ENCODE peak calls at places on chromosomes 12 and 14, in six cellular contexts. B is aorta; H is left ventricle myocardium inferior; K is PC-3; R is lung; U is CD4-positive, CD25-positive, alpha-beta regulatory T cell. J is an unnamed sample.
A peak's percentile ranks its signal among the peaks of the same experiment; 100 is the strongest.

GRCh38 chr14:36663404-36664321 is 2.0 kb downstream of the PAX9 start:
- DNase-seq in K (peak; percentile 37), R (no peak), U (no peak), B (no peak), H (no peak), J (no peak)

GRCh38 chr12:11773889-11774677 is 124.6 kb downstream of the ETV6 start:
- DNase-seq in B (peak; percentile 81), R (no peak), U (no peak), K (no peak), H (no peak), J (no peak)

GRCh38 chr12:171743-172705 is 41.9 kb downstream of the SLC6A12 start:
- DNase-seq in R (no peak), U (no peak), B (no peak), H (no peak), K (no peak), J (no peak)

GRCh38 chr12:9604288-9604687 is 3.4 kb downstream of the KLRB1 start:
- DNase-seq in B (no peak), H (no peak), K (no peak), R (no peak), U (no peak), J (no peak)

GRCh38 chr12:70664463-70664862 is 27.2 kb upstream of the PTPRB start:
- DNase-seq in U (no peak), B (no peak), H (no peak), K (no peak), R (no peak), J (no peak)

GRCh38 chr14:90508536-90509254 is 111.9 kb downstream of the CALM1 start:
- DNase-seq in U (no peak), K (peak; percentile 70), H (no peak), B (no peak), R (peak; percentile 50), J (no peak)

GRCh38 chr12:74899031-74899829 is 310.4 kb downstream of the KCNC2 start:
- DNase-seq in K (no peak), H (no peak), U (no peak), B (no peak), R (no peak), J (no peak)

GRCh38 chr12:99131761-99132199 is 486.7 kb downstream of the APAF1 start:
- DNase-seq in K (no peak), R (no peak), H (peak; percentile 54), U (no peak), B (peak; percentile 68), J (no peak)

GRCh38 chr12:114018669-114019068 is 52.5 kb upstream of the RBM19 start:
- DNase-seq in U (no peak), B (no peak), K (peak; percentile 82), H (no peak), R (no peak), J (no peak)

GRCh38 chr12:104686196-104686595 is 229.4 kb downstream of the CHST11 start:
- DNase-seq in R (no peak), U (no peak), B (no peak), H (no peak), K (peak; percentile 21), J (no peak)

GRCh38 chr14:74891870-74892269 is 10.2 kb downstream of the DLST start:
- DNase-seq in H (no peak), R (peak; percentile 49), B (no peak), K (no peak), U (no peak), J (no peak)

GRCh38 chr14:26856832-26857508 is 259.1 kb upstream of the NOVA1 start:
- DNase-seq in K (no peak), R (no peak), H (no peak), U (no peak), B (no peak), J (no peak)

GRCh38 chr14:26855051-26855753 is 257.4 kb upstream of the NOVA1 start:
- DNase-seq in H (no peak), K (peak; percentile 57), R (no peak), B (no peak), U (no peak), J (no peak)

GRCh38 chr14:26859483-26859882 is 261.6 kb upstream of the NOVA1 start:
- DNase-seq in U (no peak), B (no peak), H (no peak), K (no peak), R (no peak), J (no peak)

GRCh38 chr14:26863736-26864135 is 265.9 kb upstream of the NOVA1 start:
- DNase-seq in B (no peak), H (no peak), K (peak; percentile 60), U (no peak), R (no peak), J (no peak)

GRCh38 chr14:26860111-26860510 is 262.3 kb upstream of the NOVA1 start:
- DNase-seq in B (no peak), K (no peak), U (no peak), H (no peak), R (no peak), J (no peak)
- H3K9me3 ChIP-seq in B (no peaks in the 10 kb centered on the region), K (no peaks in the 10 kb centered on the region), U (no peaks in the 10 kb centered on the region), H (no peaks in the 10 kb centered on the region), R (no peaks in the 10 kb centered on the region), J (no peaks in the 10 kb centered on the region)

DNA sequence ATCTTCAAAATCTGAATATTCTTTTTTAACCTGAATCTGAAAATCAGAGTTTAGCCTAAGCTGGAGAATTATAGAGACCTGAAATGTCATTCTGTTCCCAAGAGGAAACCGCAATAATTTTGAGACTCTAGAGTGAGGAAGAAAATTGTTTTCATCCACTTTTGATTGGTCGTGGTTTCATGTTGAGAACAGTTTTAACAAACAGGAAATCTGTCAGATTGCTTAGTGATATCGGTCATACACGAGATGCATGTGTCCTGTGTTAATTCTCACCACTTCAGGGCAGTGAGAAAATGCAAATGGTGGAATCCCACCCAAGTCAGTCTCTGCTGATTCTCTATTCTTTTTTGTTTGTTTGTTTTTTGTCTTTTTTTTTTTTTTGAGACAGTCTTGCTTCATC is 1498.5 kb upstream of the TMEM132C start:
- DNase-seq in K (no peak), H (no peak), B (no peak), U (no peak), R (no peak), J (no peak)
- H3K9me3 ChIP-seq in K (peaks cover 12% of the 10 kb centered on the region), H (peaks cover 52% of the 10 kb centered on the region), B (peaks cover 11% of the 10 kb centered on the region), U (peaks cover 28% of the 10 kb centered on the region), R (peaks cover 17% of the 10 kb centered on the region), J (peaks cover under 1% of the 10 kb centered on the region)

DNA sequence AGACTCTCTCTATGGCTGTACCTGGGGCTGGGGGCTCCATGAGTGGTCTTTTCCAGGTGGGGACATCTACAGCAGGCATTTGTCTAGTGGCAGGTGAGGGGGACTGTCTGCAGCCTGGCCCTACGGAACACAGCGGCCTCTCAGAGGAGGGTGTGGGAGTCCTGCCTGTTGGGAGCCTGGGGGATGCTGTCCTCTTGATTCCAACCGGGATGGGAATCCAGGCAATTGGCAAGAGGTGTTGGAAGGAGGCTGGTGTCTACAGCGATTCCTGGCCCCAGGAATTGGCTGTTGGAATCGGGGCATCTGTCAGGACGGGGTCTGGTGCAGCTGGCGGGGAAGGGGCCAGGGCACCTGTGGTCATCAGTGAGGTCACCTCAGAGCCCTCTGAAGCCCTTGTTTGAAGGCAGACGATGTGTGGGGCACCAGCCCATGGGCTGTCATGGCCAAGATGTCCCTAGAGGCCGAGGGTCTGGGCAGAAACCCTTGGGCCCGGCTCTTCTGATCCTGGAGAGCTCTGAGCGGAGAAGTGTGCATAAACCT is 386.3 kb downstream of the TMEM121 start:
- DNase-seq in R (no peak), H (peak; percentile 4), U (no peak), K (no peak), B (peak; percentile 30), J (no peak)
- H3K9me3 ChIP-seq in R (peaks cover 19% of the 10 kb centered on the region), H (peaks cover 15% of the 10 kb centered on the region), U (no peaks in the 10 kb centered on the region), K (no peaks in the 10 kb centered on the region), B (no peaks in the 10 kb centered on the region), J (no peaks in the 10 kb centered on the region)

GRCh38 chr14:81946808-81947798 is 413.4 kb upstream of the SEL1L start:
- DNase-seq in R (no peak), K (no peak), U (no peak), B (no peak), H (peak; percentile 18), J (no peak)
- H3K9me3 ChIP-seq in R (peaks cover 3% of the 10 kb centered on the region), K (peaks cover 17% of the 10 kb centered on the region), U (peaks cover 6% of the 10 kb centered on the region), B (no peaks in the 10 kb centered on the region), H (no peaks in the 10 kb centered on the region), J (no peaks in the 10 kb centered on the region)

DNA sequence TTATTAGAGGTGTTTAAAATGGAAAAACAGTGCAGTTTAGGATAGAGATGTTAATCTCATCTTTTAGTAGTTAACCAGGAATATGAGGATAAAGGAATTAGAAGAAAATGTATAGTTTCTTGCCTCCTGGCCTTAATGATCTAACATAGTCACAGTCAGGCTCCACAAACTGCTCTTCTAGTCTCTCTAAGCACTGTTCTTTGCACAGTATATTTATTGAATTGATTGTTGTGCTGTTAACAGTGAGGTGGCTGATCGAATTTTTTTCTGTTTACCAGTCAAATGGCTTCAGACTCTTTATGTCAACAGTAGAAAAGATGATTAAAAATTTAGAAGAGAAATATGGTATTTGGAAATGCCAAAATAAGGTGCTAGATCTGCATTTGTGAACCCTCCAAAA is 37.8 kb downstream of the ATF7IP start:
- DNase-seq in B (no peak), R (no peak), U (no peak), H (no peak), K (no peak), J (no peak)
- H3K9me3 ChIP-seq in B (no peaks in the 10 kb centered on the region), R (no peaks in the 10 kb centered on the region), U (no peaks in the 10 kb centered on the region), H (peaks cover 32% of the 10 kb centered on the region), K (no peaks in the 10 kb centered on the region), J (no peaks in the 10 kb centered on the region)

GRCh38 chr12:67339530-67339929 is 70.4 kb downstream of the CAND1 start:
- DNase-seq in H (no peak), B (no peak), U (no peak), K (no peak), R (no peak), J (no peak)

GRCh38 chr12:67348683-67349082 is 79.5 kb downstream of the CAND1 start:
- DNase-seq in K (no peak), U (no peak), H (no peak), R (no peak), B (no peak), J (no peak)

DNA sequence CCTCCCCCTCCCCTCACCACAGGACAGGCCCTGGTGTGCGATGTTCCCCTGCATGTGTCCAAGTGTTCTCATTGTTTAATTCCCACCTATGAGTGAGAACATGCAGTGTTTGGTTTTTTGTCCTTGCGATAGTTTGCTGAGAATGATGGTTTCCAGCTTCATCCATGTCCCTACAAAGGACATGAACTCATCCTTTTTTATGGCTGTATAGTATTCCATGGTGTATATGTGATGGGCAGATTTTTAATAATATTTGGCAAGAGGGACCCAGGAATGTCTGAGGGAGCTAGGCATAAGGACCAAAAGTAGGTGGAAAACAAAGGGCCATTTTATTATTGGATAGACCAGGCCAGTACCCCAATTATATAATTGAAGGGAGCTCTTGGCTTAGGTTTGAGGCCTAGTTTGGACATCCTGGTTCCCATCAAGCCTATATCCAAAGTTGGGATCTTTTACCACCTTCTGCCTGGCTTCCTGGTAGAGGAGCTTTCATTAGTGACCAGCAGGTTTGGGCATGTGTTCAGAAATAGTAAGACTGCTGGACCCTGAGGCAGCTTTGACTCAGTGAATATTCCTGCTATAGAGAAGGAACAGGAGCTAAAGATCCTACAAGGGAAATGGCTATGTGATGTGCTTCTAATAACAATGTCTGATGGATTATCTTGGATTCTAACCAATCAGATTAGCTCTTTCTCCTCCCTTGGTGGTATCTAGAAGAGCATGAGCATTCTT is 76.0 kb downstream of the CAND1 start:
- DNase-seq in R (no peak), B (no peak), K (no peak), H (no peak), U (no peak), J (no peak)
- H3K9me3 ChIP-seq in R (no peaks in the 10 kb centered on the region), B (no peaks in the 10 kb centered on the region), K (no peaks in the 10 kb centered on the region), H (no peaks in the 10 kb centered on the region), U (no peaks in the 10 kb centered on the region), J (no peaks in the 10 kb centered on the region)

GRCh38 chr14:42299692-42300091 is 693.0 kb downstream of the LRFN5 start:
- DNase-seq in U (no peak), R (no peak), H (no peak), B (no peak), K (no peak), J (no peak)
- H3K9me3 ChIP-seq in U (no peaks in the 10 kb centered on the region), R (no peaks in the 10 kb centered on the region), H (peaks cover 16% of the 10 kb centered on the region), B (no peaks in the 10 kb centered on the region), K (no peaks in the 10 kb centered on the region), J (no peaks in the 10 kb centered on the region)